ENCODE peak calls at places on chromosomes 11 and 22, in five cellular contexts. L is MCF 10A, Y is neural crest cell, O is AG09309, W is brain microvascular endothelial cell. P is an unnamed sample.

GRCh38 chr22:49213731-49214352 is 613.8 kb downstream of the BRD1 start:
- DNase-seq in L (no peak), Y (no peak), O (no peak), W (no peak), P (no peak)

GRCh38 chr11:40877256-40877655 is 582.2 kb downstream of the LRRC4C start:
- DNase-seq in L (peak; percentile 68), Y (no peak), O (no peak), W (no peak), P (no peak)

GRCh38 chr22:44488354-44488753 is 9.7 kb downstream of the RTL6 start:
- DNase-seq in L (no peak), Y (no peak), O (no peak), W (no peak), P (no peak)

GRCh38 chr11:67345949-67346819 is 7.2 kb downstream of the POLD4 start:
- DNase-seq in L (peak; percentile 92), Y (no peak), O (peak; percentile 44), W (peak; percentile 27), P (peak; percentile 41)

GRCh38 chr11:126766425-126766824 is 234.1 kb downstream of the KIRREL3 start:
- DNase-seq in L (no peak), Y (no peak), O (no peak), W (no peak), P (no peak)

GRCh38 chr22:25013634-25014033 is 61.1 kb downstream of the KIAA1671 start:
- DNase-seq in L (no peak), Y (no peak), O (no peak), W (no peak), P (no peak)

GRCh38 chr22:29078036-29078868 is 5.4 kb downstream of the KREMEN1 start:
- DNase-seq in L (no peak), Y (no peak), O (no peak), W (no peak), P (no peak)

GRCh38 chr22:42261266-42261665 is 9.2 kb downstream of the TCF20 start:
- DNase-seq in L (peak; percentile 30), Y (no peak), O (no peak), W (no peak), P (no peak)

GRCh38 chr11:64067257-64067993 is 31.7 kb downstream of the FLRT1 start:
- DNase-seq in L (no peak), Y (no peak), O (no peak), W (no peak), P (peak; percentile 50)

GRCh38 chr11:15707971-15708370 is 593.2 kb downstream of the INSC start:
- DNase-seq in L (peak; percentile 86), Y (no peak), O (no peak), W (no peak), P (no peak)

GRCh38 chr11:46850829-46851380 is 4.8 kb upstream of the CKAP5 start:
- DNase-seq in L (no peak), Y (no peak), O (no peak), W (no peak), P (no peak)

GRCh38 chr11:76808158-76808557 is 25.0 kb downstream of the TSKU start:
- DNase-seq in L (no peak), Y (no peak), O (no peak), W (no peak), P (no peak)

GRCh38 chr11:72876147-72876546 is 61.9 kb downstream of the ATG16L2 start:
- DNase-seq in L (no peak), Y (no peak), O (no peak), W (no peak), P (no peak)

GRCh38 chr11:1341928-1342524 is 32.6 kb upstream of the TOLLIP start:
- DNase-seq in L (no peak), Y (no peak), O (peak; percentile 8), W (peak; percentile 49), P (no peak)

GRCh38 chr11:72553748-72554147 is 119.4 kb upstream of the CLPB start:
- DNase-seq in L (peak; percentile 22), Y (no peak), O (no peak), W (no peak), P (peak; percentile 71)

GRCh38 chr11:61959026-61959608 is 8.3 kb downstream of the FTH1 start:
- DNase-seq in L (no peak), Y (no peak), O (no peak), W (no peak), P (no peak)

GRCh38 chr22:41021039-41021654 is 70.0 kb downstream of the RBX1 start:
- DNase-seq in L (peak; percentile 7), Y (no peak), O (no peak), W (no peak), P (peak; percentile 2)

GRCh38 chr11:110497204-110497987 is 67.6 kb downstream of the FDX1 start:
- DNase-seq in L (peak; percentile 58), Y (no peak), O (no peak), W (no peak), P (no peak)

GRCh38 chr11:64762916-64763803 is 3.4 kb upstream of the PYGM start:
- DNase-seq in L (no peak), Y (no peak), O (no peak), W (peak; percentile 52), P (peak; percentile 48)

GRCh38 chr11:60915250-60915914 is 1.4 kb downstream of the TMEM109 start:
- DNase-seq in L (peak; percentile 75), Y (no peak), O (no peak), W (peak; percentile 36), P (peak; percentile 91)

GRCh38 chr11:23112987-23113886 is 253.0 kb upstream of the CCDC179 start:
- DNase-seq in L (peak; percentile 44), Y (peak; percentile 18), O (no peak), W (peak; percentile 42), P (peak; percentile 26)

GRCh38 chr11:55994525-55994924 is at the start of gene OR5F1:
- DNase-seq in L (no peak), Y (no peak), O (no peak), W (no peak), P (no peak)

GRCh38 chr11:15101072-15101701 is 13.5 kb upstream of the INSC start:
- DNase-seq in L (peak; percentile 80), Y (peak; percentile 75), O (peak; percentile 24), W (peak; percentile 65), P (peak; percentile 73)

GRCh38 chr11:63920126-63920869 is 3.3 kb upstream of the RCOR2 start:
- DNase-seq in L (no peak), Y (peak; percentile 24), O (no peak), W (no peak), P (peak; percentile 25)

GRCh38 chr22:41479671-41480396 is 10.9 kb downstream of the ACO2 start:
- DNase-seq in L (peak; percentile 12), Y (peak; percentile 12), O (no peak), W (peak; percentile 50), P (no peak)

GRCh38 chr11:48384670-48385069 is 18.4 kb upstream of the OR4C5 start:
- DNase-seq in L (peak; percentile 0), Y (no peak), O (no peak), W (no peak), P (peak; percentile 14)

GRCh38 chr11:65060913-65061408 is 2.6 kb upstream of the NAALADL1 start:
- DNase-seq in L (peak; percentile 34), Y (no peak), O (no peak), W (no peak), P (peak; percentile 21)

GRCh38 chr11:79400206-79400605 is 40.6 kb downstream of the TENM4 start:
- DNase-seq in L (no peak), Y (no peak), O (no peak), W (no peak), P (no peak)

GRCh38 chr11:79403839-79404238 is 37.0 kb downstream of the TENM4 start:
- DNase-seq in L (no peak), Y (no peak), O (no peak), W (no peak), P (no peak)

GRCh38 chr11:79402912-79403311 is 37.9 kb downstream of the TENM4 start:
- DNase-seq in L (no peak), Y (no peak), O (no peak), W (no peak), P (no peak)

GRCh38 chr11:79404325-79404724 is 36.5 kb downstream of the TENM4 start:
- DNase-seq in L (peak; percentile 73), Y (no peak), O (no peak), W (no peak), P (no peak)

DNA sequence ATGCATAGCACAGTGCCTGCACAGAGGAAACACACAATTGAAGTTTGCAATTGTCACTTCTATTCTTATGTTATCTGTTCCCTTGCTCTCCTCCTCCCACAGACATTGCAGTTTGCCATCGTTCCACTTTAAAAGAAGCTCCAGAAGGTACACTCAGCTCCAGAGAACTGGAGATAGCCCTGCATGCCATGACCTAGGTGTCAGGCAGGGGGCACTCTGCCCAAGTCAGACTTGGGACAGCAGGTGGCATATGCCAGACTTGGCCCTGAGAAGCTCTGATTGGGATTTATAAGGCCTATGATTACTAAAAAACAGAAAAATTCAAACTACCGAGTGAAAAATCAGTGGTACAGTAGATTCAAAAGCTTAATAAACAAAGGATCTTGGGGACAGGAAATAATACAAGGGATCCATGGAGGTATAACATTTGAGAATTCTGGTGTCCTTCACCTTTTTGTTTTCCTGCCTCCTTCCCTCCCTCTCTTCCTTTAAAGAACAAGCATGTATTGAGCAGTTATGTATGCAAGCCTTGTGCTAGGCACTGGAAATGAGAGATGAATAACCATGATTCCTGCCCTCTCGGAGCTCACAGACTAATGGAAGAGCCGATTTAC is 40.0 kb downstream of the TENM4 start:
- DNase-seq in L (peak; percentile 70), Y (peak; percentile 41), O (no peak), W (no peak), P (peak; percentile 15)
- TF ChIP-seq CTCF in L (peak; percentile 94), Y (peak; percentile 68), O (peak; percentile 78), W (peak; percentile 87), P (peak; percentile 17)

GRCh38 chr22:33274214-33274828 is 216.1 kb upstream of the SYN3 start:
- DNase-seq in L (peak; percentile 52), Y (peak; percentile 12), O (no peak), W (no peak), P (peak; percentile 44)
- TF ChIP-seq CTCF in L (peak; percentile 76), Y (peak; percentile 54), O (peak; percentile 27), W (peak; percentile 59), P (peak; percentile 44)

DNA sequence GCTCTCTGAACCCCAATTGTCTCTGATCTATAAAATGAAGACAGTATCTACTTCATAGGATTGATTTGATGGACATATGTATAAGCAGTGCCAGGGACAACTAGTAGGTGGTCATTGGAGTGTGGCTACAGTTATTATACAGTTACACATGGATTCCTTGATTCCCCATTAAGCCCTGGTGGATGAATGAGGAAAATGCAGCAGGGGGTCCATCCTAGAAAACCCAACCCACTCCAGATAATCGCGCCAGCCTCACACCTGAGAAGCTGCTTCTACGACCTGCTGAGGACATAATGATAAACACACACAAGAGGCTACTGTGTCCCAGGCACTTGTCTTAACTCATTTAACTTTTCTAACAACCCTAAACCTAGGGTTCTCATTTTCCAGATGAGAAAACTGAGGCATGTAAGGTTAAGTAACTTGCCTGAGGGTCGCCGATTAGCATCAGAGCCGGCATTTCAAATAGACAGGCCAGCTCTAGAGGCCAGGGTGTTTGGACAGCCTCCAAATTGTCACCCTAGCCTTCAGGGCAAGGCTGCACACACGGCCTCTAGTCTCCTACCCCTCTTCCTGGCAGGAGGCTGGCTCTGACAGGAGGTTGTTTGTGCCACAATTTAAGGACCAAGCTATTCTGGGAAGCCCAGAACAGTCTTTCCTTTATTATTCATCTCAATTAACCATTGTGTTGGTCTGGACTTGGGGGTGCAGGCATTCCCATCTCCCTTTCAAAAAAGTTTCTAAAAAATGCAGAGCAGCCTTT is 3.8 kb upstream of the C11orf91 start:
- DNase-seq in L (no peak), Y (no peak), O (no peak), W (no peak), P (no peak)
- TF ChIP-seq CTCF in L (no peak), Y (peak; percentile 22), O (no peak), W (peak; percentile 46), P (no peak)

DNA sequence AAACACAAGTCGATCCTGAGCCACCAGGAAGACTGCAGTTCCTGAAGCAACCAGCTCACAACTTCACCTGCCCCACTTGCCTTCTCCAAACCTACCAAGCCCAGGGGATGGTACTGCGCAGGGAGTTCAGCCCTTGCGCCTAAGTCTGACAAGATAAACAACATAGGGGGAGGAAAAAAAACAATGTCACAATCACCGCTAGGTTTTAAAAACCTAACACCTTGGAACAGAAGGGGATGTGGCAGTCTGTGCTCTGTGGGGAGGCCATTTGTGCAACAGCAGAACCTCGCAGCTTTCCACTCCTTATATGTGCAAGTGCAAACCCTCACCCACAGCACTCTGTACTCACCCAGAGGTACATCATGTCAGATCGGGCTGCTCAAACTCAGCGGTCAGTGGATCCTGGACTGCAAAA is 134.2 kb downstream of the RBFOX2 start:
- DNase-seq in L (no peak), Y (no peak), O (no peak), W (no peak), P (no peak)
- TF ChIP-seq CTCF in L (no peak), Y (no peak), O (no peak), W (no peak), P (no peak)

P was measured in activated CD8-positive, alpha-beta T cell treated with anti-CD3 and anti-CD28 coated beads for 36 hours.